ENCODE peak calls at places on chromosomes 12 and 14, in eight cellular contexts. K, G, L, D, M, F, Z and J are unnamed samples.

GRCh38 chr14:61462566-61463195 is 141.3 kb downstream of the PRKCH start:
- DNase-seq in K (no peak), G (peak), L (no peak), D (peak), M (no peak), F (no peak), Z (no peak), J (no peak)

GRCh38 chr12:89840162-89840922 is 131.7 kb upstream of the ATP2B1 start:
- DNase-seq in K (no peak), G (no peak), L (peak), D (no peak), M (no peak), F (no peak), Z (no peak), J (no peak)

GRCh38 chr12:57518176-57518919 is 2.0 kb downstream of the DDIT3 start:
- DNase-seq in K (no peak), G (no peak), L (no peak), D (no peak), M (no peak), F (no peak), Z (no peak), J (no peak)

GRCh38 chr14:101233861-101234587 is 327.3 kb upstream of the DIO3 start:
- DNase-seq in K (peak), G (no peak), L (no peak), D (peak), M (no peak), F (no peak), Z (no peak), J (no peak)

GRCh38 chr12:68447807-68448138 is 115.6 kb upstream of the MDM1 start:
- DNase-seq in K (no peak), G (no peak), L (no peak), D (no peak), M (no peak), F (no peak), Z (no peak), J (no peak)

GRCh38 chr14:102222751-102223150 is 82.2 kb downstream of the MOK start:
- DNase-seq in K (no peak), G (no peak), L (no peak), D (no peak), M (no peak), F (no peak), Z (no peak), J (no peak)

GRCh38 chr12:89655851-89656250 is 52.8 kb downstream of the ATP2B1 start:
- DNase-seq in K (no peak), G (no peak), L (no peak), D (no peak), M (no peak), F (no peak), Z (no peak), J (no peak)

GRCh38 chr14:52150162-52150561 is 81.3 kb upstream of the NID2 start:
- DNase-seq in K (no peak), G (no peak), L (no peak), D (no peak), M (no peak), F (no peak), Z (no peak), J (no peak)

GRCh38 chr12:72289633-72290032 is 17.5 kb downstream of the TRHDE start:
- DNase-seq in K (no peak), G (no peak), L (no peak), D (no peak), M (no peak), F (no peak), Z (no peak), J (no peak)

GRCh38 chr12:2813573-2814185 is 1.2 kb downstream of the ITFG2 start:
- DNase-seq in K (peak), G (peak), L (peak), D (no peak), M (no peak), F (peak), Z (peak), J (peak)

GRCh38 chr12:119225454-119225853 is 46.7 kb downstream of the HSPB8 start:
- DNase-seq in K (no peak), G (no peak), L (no peak), D (no peak), M (no peak), F (peak), Z (no peak), J (no peak)

GRCh38 chr14:52106853-52107252 is 38.0 kb upstream of the NID2 start:
- DNase-seq in K (no peak), G (no peak), L (no peak), D (no peak), M (no peak), F (no peak), Z (no peak), J (no peak)

GRCh38 chr14:102898776-102899515 is 23.5 kb upstream of the AMN start:
- DNase-seq in K (no peak), G (no peak), L (no peak), D (no peak), M (no peak), F (no peak), Z (no peak), J (peak)

GRCh38 chr14:50801706-50802105 is 29.3 kb downstream of the NIN start:
- DNase-seq in K (no peak), G (peak), L (no peak), D (no peak), M (no peak), F (no peak), Z (no peak), J (no peak)

GRCh38 chr12:109863961-109864712 is 16.2 kb downstream of the GLTP start:
- DNase-seq in K (peak), G (peak), L (no peak), D (no peak), M (no peak), F (peak), Z (no peak), J (no peak)

GRCh38 chr14:64878775-64879634 is 702 bp downstream of the SPTB start:
- DNase-seq in K (no peak), G (no peak), L (no peak), D (no peak), M (no peak), F (no peak), Z (peak), J (peak)

GRCh38 chr14:75885829-75886228 is 96.0 kb downstream of the TGFB3 start:
- DNase-seq in K (no peak), G (no peak), L (no peak), D (no peak), M (no peak), F (no peak), Z (no peak), J (no peak)

GRCh38 chr14:57847096-57847495 is 18.8 kb downstream of the SLC35F4 start:
- DNase-seq in K (no peak), G (no peak), L (no peak), D (no peak), M (no peak), F (no peak), Z (no peak), J (no peak)

GRCh38 chr12:100484178-100484886 is 10.7 kb downstream of the NR1H4 start:
- DNase-seq in K (no peak), G (no peak), L (no peak), D (no peak), M (no peak), F (no peak), Z (no peak), J (no peak)

GRCh38 chr12:100789146-100789545 is 5.4 kb upstream of the ANO4 start:
- DNase-seq in K (no peak), G (peak), L (no peak), D (no peak), M (no peak), F (no peak), Z (no peak), J (no peak)

GRCh38 chr14:73743431-73743931 is 29.3 kb upstream of the PNMA1 start:
- DNase-seq in K (no peak), G (no peak), L (peak), D (peak), M (no peak), F (peak), Z (peak), J (no peak)

GRCh38 chr12:51823875-51824565 is 24.5 kb downstream of the FIGNL2 start:
- DNase-seq in K (no peak), G (peak), L (peak), D (no peak), M (no peak), F (peak), Z (peak), J (no peak)

GRCh38 chr14:33556382-33557121 is 394.3 kb downstream of the EGLN3 start:
- DNase-seq in K (no peak), G (peak), L (no peak), D (no peak), M (no peak), F (no peak), Z (no peak), J (no peak)

GRCh38 chr14:56331815-56332214 is 213.6 kb downstream of the PELI2 start:
- DNase-seq in K (no peak), G (no peak), L (no peak), D (no peak), M (no peak), F (no peak), Z (no peak), J (no peak)

GRCh38 chr14:106460916-106461315 is 934.5 kb downstream of the TMEM121 start:
- DNase-seq in K (no peak), G (no peak), L (no peak), D (no peak), M (no peak), F (no peak), Z (no peak), J (no peak)

GRCh38 chr12:47808574-47809380 is 10.9 kb downstream of the HDAC7 start:
- DNase-seq in K (no peak), G (peak), L (peak), D (no peak), M (no peak), F (peak), Z (no peak), J (no peak)

GRCh38 chr12:31961137-31961536 is 1.9 kb downstream of the RESF1 start:
- DNase-seq in K (no peak), G (no peak), L (peak), D (no peak), M (no peak), F (no peak), Z (no peak), J (no peak)

GRCh38 chr14:69214376-69214775 is 23.1 kb downstream of the EXD2 start:
- DNase-seq in K (no peak), G (peak), L (no peak), D (no peak), M (no peak), F (no peak), Z (no peak), J (no peak)

GRCh38 chr12:113889806-113890581 is 76.1 kb downstream of the RBM19 start:
- DNase-seq in K (no peak), G (no peak), L (no peak), D (no peak), M (no peak), F (no peak), Z (no peak), J (no peak)

GRCh38 chr14:75493580-75494130 is 28.6 kb upstream of the BATF start:
- DNase-seq in K (no peak), G (no peak), L (no peak), D (no peak), M (no peak), F (no peak), Z (no peak), J (no peak)

GRCh38 chr12:27787559-27787958 is 7.5 kb upstream of the MANSC4 start:
- DNase-seq in K (no peak), G (no peak), L (no peak), D (no peak), M (no peak), F (no peak), Z (no peak), J (no peak)

GRCh38 chr14:76015668-76016067 is 30.1 kb downstream of the IFT43 start:
- DNase-seq in K (no peak), G (no peak), L (peak), D (no peak), M (no peak), F (peak), Z (no peak), J (no peak)

GRCh38 chr12:119182701-119183493 is 4.2 kb downstream of the HSPB8 start:
- DNase-seq in K (no peak), G (no peak), L (no peak), D (no peak), M (no peak), F (no peak), Z (no peak), J (no peak)

GRCh38 chr12:6927379-6927991 is at the start of gene ATN1:
- DNase-seq in K (peak), G (peak), L (no peak), D (peak), M (peak), F (no peak), Z (peak), J (peak)

GRCh38 chr14:58792421-58792820 is 154.7 kb downstream of the DACT1 start:
- DNase-seq in K (no peak), G (no peak), L (no peak), D (no peak), M (no peak), F (no peak), Z (no peak), J (no peak)

GRCh38 chr14:93207468-93208308 is 632 bp downstream of the UBR7 start:
- DNase-seq in K (peak), G (peak), L (peak), D (no peak), M (peak), F (peak), Z (peak), J (peak)

GRCh38 chr14:68899033-68899603 is 80.0 kb downstream of the ACTN1 start:
- DNase-seq in K (no peak), G (no peak), L (no peak), D (no peak), M (no peak), F (no peak), Z (no peak), J (no peak)

GRCh38 chr14:100587763-100588411 is 670 bp upstream of the BEGAIN start:
- DNase-seq in K (no peak), G (no peak), L (no peak), D (no peak), M (no peak), F (no peak), Z (no peak), J (no peak)

GRCh38 chr12:53005215-53005985 is 856 bp upstream of the EIF4B start:
- DNase-seq in K (peak), G (no peak), L (peak), D (peak), M (no peak), F (peak), Z (peak), J (no peak)

GRCh38 chr12:53006810-53007742 is 820 bp downstream of the EIF4B start:
- DNase-seq in K (peak), G (peak), L (peak), D (peak), M (peak), F (peak), Z (peak), J (peak)

GRCh38 chr12:53004582-53004981 is 1.7 kb upstream of the EIF4B start:
- DNase-seq in K (no peak), G (no peak), L (no peak), D (no peak), M (no peak), F (no peak), Z (no peak), J (no peak)

GRCh38 chr12:53005986-53006809 is at the start of gene EIF4B:
- DNase-seq in K (peak), G (peak), L (peak), D (peak), M (peak), F (peak), Z (peak), J (peak)

DNA sequence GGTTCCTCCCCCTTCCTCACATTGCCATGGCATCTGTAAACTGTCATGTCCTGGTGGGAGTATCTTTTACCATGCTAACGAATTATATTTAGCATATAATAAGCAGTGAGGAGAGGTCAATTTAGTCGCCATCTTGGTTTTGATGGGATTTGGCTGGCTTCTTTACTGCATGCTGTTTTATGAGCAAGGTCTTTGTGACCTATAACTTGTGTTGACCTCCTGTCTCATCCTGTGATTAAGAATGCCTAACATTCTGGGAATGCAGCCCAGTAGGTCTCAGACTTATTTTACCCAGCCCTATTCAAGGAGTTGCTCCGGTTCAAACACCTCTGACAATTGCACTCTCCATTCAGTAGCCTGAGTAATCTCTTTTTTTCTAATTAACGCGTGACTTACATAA is 2.1 kb upstream of the EIF4B start:
- DNase-seq in K (peak), G (peak), L (no peak), D (no peak), M (no peak), F (no peak), Z (no peak), J (no peak)
- TF ChIP-seq CTCF in K (no peak), G (no peak), L (no peak), D (no peak), M (no peak), F (no peak), Z (no peak), J (no peak)

GRCh38 chr12:53233671-53234091 is 1.7 kb upstream of the RARG start:
- DNase-seq in K (no peak), G (no peak), L (no peak), D (no peak), M (no peak), F (no peak), Z (no peak), J (no peak)
- TF ChIP-seq CTCF in K (no peak), G (no peak), L (no peak), D (no peak), M (no peak), F (no peak), Z (no peak), J (no peak)

GRCh38 chr14:90676356-90676755 is 139.9 kb downstream of the TTC7B start:
- DNase-seq in K (no peak), G (no peak), L (no peak), D (no peak), M (no peak), F (no peak), Z (no peak), J (no peak)

GRCh38 chr14:90678846-90679362 is 137.3 kb downstream of the TTC7B start:
- DNase-seq in K (no peak), G (no peak), L (no peak), D (no peak), M (no peak), F (no peak), Z (no peak), J (no peak)

GRCh38 chr14:90676859-90677258 is 139.4 kb downstream of the TTC7B start:
- DNase-seq in K (no peak), G (no peak), L (no peak), D (no peak), M (no peak), F (no peak), Z (no peak), J (no peak)

GRCh38 chr14:90678420-90678819 is 137.8 kb downstream of the TTC7B start:
- DNase-seq in K (no peak), G (no peak), L (no peak), D (no peak), M (no peak), F (no peak), Z (no peak), J (no peak)

GRCh38 chr14:90677484-90678045 is 138.7 kb downstream of the TTC7B start:
- DNase-seq in K (no peak), G (peak), L (no peak), D (no peak), M (no peak), F (no peak), Z (no peak), J (no peak)
- TF ChIP-seq CTCF in K (no peak), G (no peak), L (no peak), D (no peak), M (no peak), F (no peak), Z (no peak), J (no peak)

DNA sequence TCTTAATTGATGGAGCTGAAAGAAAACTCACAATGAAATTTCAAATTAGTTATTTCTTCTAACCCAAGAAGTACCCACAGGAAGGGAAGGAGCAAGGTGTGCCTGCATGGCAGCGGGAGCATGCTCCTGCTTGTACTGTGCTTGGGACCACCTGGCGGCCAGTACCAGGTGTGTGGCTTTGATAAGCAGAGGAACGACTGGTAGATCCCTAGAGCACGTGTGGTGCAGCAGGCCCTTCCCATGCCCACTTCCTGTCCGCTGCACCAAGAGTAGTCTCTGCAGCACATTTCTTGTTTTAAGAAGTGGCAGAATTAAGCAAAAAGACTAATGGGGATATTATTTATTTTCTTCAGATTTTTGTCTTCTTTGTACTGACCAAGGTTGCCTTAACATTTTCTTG is 122.3 kb upstream of the ATF1 start:
- DNase-seq in K (no peak), G (no peak), L (peak), D (no peak), M (no peak), F (no peak), Z (peak), J (no peak)
- TF ChIP-seq CTCF in K (no peak), G (no peak), L (peak), D (no peak), M (peak), F (no peak), Z (no peak), J (no peak)

GRCh38 chr12:49019435-49020317 is 1.1 kb upstream of the PRKAG1 start:
- DNase-seq in K (peak), G (peak), L (peak), D (peak), M (no peak), F (peak), Z (peak), J (peak)
- TF ChIP-seq CTCF in K (peak), G (peak), L (peak), D (no peak), M (peak), F (peak), Z (peak), J (peak)

DNA sequence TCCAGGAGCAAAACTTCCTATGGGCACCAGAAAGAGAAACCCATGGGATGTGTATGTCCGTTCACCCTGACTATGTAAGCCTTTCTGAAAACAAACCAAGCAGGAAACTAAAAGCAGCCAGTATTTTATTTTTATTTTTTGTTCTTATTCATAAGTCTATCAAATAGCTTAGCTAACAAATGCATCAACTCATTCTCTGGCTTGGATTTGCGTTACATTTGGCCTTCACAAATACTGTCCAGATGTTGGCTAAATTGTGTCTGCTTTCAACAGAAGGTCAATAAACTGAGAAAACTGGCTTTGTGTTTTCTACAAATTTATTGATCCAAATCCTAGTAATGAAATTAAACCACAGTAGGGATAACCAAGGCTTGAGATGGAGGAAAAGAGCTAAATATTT is 379.0 kb downstream of the NOVA1 start:
- DNase-seq in K (no peak), G (no peak), L (no peak), D (no peak), M (no peak), F (no peak), Z (no peak), J (no peak)
- TF ChIP-seq CTCF in K (no peak), G (no peak), L (no peak), D (no peak), M (no peak), F (no peak), Z (no peak), J (no peak)